ENCODE peak calls at places on chromosomes 13 and 19, in five cellular contexts. U is Caco-2, T is foreskin fibroblast, A is kidney, I is body of pancreas. F is an unnamed sample.

GRCh38 chr13:89518289-89519077 is 1829.0 kb upstream of the MIR17HG start:
- DNase-seq in U (no peak), T (no peak), A (no peak), I (no peak), F (no peak)

GRCh38 chr13:100229603-100230002 is 140.7 kb downstream of the PCCA start:
- DNase-seq in U (no peak), T (no peak), A (no peak), I (no peak), F (no peak)

GRCh38 chr13:75226092-75226491 is 255.9 kb downstream of the TBC1D4 start:
- DNase-seq in U (no peak), T (no peak), A (peak), I (no peak), F (no peak)

GRCh38 chr13:59745395-59745788 is 418.3 kb downstream of the DIAPH3 start:
- DNase-seq in U (no peak), T (peak), A (no peak), I (no peak), F (peak)

GRCh38 chr13:98677398-98677797 is 75.1 kb downstream of the SLC15A1 start:
- DNase-seq in U (no peak), T (no peak), A (no peak), I (no peak), F (peak)

GRCh38 chr13:70391678-70392077 is 283.4 kb upstream of the KLHL1 start:
- DNase-seq in U (peak), T (no peak), A (no peak), I (peak), F (no peak)

GRCh38 chr19:3026768-3027167 is 2.3 kb downstream of the TLE2 start:
- DNase-seq in U (no peak), T (no peak), A (no peak), I (no peak), F (no peak)

GRCh38 chr19:40646564-40647254 is 43.7 kb downstream of the NUMBL start:
- DNase-seq in U (no peak), T (peak), A (peak), I (no peak), F (no peak)

GRCh38 chr13:36531746-36532486 is 99.6 kb downstream of the CCNA1 start:
- DNase-seq in U (no peak), T (no peak), A (no peak), I (no peak), F (peak)

GRCh38 chr13:59038824-59039223 is 1124.9 kb downstream of the DIAPH3 start:
- DNase-seq in U (no peak), T (no peak), A (no peak), I (no peak), F (no peak)

GRCh38 chr19:6811906-6812305 is 39.4 kb downstream of the VAV1 start:
- DNase-seq in U (no peak), T (peak), A (no peak), I (no peak), F (peak)

GRCh38 chr13:60584976-60585375 is 188.0 kb downstream of the TDRD3 start:
- DNase-seq in U (no peak), T (no peak), A (no peak), I (no peak), F (peak)

GRCh38 chr13:111198979-111199378 is 83.9 kb downstream of the ARHGEF7 start:
- DNase-seq in U (no peak), T (no peak), A (no peak), I (no peak), F (no peak)

GRCh38 chr19:47779524-47780214 is 1.2 kb downstream of the SELENOW start:
- DNase-seq in U (no peak), T (no peak), A (no peak), I (peak), F (no peak)

GRCh38 chr13:49253997-49254396 is 6.3 kb downstream of the CDADC1 start:
- DNase-seq in U (no peak), T (no peak), A (no peak), I (no peak), F (no peak)

GRCh38 chr19:46060012-46060411 is 19.2 kb upstream of the IGFL4 start:
- DNase-seq in U (no peak), T (no peak), A (no peak), I (no peak), F (no peak)

GRCh38 chr13:30714629-30715028 is 20.7 kb upstream of the ALOX5AP start:
- DNase-seq in U (no peak), T (no peak), A (no peak), I (no peak), F (no peak)

GRCh38 chr13:97359181-97360057 is 74.5 kb upstream of the RAP2A start:
- DNase-seq in U (peak), T (peak), A (no peak), I (peak), F (peak)

GRCh38 chr13:40478775-40479174 is 187.7 kb downstream of the FOXO1 start:
- DNase-seq in U (no peak), T (no peak), A (no peak), I (no peak), F (no peak)

GRCh38 chr13:85241045-85241444 is 558.2 kb downstream of the SLITRK6 start:
- DNase-seq in U (no peak), T (peak), A (no peak), I (no peak), F (peak)

GRCh38 chr19:39124136-39124764 is 1.3 kb upstream of the PAK4 start:
- DNase-seq in U (no peak), T (no peak), A (no peak), I (no peak), F (no peak)

GRCh38 chr13:111210488-111210887 is 95.4 kb downstream of the ARHGEF7 start:
- DNase-seq in U (no peak), T (peak), A (peak), I (peak), F (peak)

GRCh38 chr19:40280608-40281221 is 4.4 kb downstream of the AKT2 start:
- DNase-seq in U (no peak), T (no peak), A (peak), I (peak), F (no peak)

GRCh38 chr13:45714170-45714569 is 12.1 kb downstream of the CBY2 start:
- DNase-seq in U (no peak), T (no peak), A (peak), I (no peak), F (no peak)

GRCh38 chr19:43290568-43291359 is 21.4 kb upstream of the PSG9 start:
- DNase-seq in U (no peak), T (no peak), A (no peak), I (no peak), F (peak)

DNA sequence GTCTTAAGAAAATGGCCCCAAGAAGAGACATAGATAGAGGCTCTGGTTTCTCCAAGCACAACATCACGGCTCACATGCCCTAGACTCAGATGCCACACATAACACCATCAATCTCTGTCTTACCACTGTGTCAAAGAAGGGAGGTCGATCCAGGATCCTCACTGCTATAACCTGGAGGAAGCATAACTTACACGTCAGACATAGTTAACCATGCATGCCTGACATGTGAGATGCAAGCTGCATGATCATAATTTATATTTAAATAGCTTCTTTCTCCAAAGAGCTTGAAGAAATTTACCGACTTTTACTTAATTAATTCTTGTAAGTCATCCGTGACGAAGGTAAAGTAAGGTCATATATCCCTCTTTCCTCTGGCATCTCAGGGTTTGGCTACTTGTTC is 205.8 kb downstream of the LHFPL6 start:
- DNase-seq in U (no peak), T (no peak), A (no peak), I (no peak), F (no peak)
- H3K4me3 ChIP-seq in U (no peak), T (no peak), A (no peak), I (no peak), F (no peak)

DNA sequence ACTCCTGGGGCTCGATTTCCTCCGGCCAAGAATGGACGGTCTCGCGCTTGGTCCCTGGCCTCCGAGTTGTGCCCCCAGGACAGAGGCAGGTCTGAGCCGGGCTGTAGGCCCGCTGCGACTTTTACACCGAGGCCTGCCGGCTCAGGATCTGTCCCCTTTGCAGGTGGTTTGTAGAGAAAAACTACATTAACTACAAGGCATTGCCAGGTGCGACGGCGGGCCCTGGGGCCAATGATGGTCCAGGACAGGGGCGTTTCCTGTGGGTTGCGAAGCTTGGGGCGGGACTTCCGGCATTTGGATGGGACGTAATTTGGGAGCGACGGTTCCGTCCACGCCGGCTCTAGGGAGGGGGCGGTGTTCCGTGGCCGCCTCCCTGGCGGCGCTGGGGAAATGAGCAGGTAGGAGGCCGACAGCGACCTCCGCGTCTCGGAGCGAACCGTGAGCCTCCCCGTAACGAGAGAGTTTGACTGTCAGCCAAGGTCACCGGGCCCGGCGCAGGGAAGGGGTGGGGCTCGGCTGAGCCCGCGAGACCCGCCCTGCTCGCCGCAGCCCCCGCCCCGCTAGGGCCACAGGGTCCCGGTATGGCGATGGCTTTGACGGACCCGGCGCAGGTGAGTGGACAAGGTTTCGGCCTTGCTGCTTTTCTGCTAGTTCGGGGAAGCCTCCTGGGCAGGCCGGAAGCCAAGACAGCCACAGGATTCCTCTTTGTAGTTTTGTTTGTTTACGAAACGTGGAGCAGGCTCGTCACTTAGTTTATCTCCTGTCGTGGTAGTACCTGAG is at the start of gene ZNF805:
- DNase-seq in U (peak), T (peak), A (peak), I (peak), F (peak)
- TF ChIP-seq CTCF in U (no peak), T (no peak), A (no peak), I (peak), F (no peak)

GRCh38 chr19:35114656-35115537 is 726 bp upstream of the FXYD3 start:
- DNase-seq in U (peak), T (no peak), A (no peak), I (peak), F (peak)
- H3K4me3 ChIP-seq in U (peak), T (no peak), A (peak), I (no peak), F (no peak)

GRCh38 chr19:18477042-18477760 is 39.3 kb upstream of the ISYNA1 start:
- DNase-seq in U (no peak), T (no peak), A (no peak), I (no peak), F (no peak)
- TF ChIP-seq CTCF in U (no peak), T (no peak), A (no peak), I (no peak), F (no peak)

GRCh38 chr13:43046259-43046658 is 22.9 kb downstream of the DNAJC15 start:
- DNase-seq in U (no peak), T (no peak), A (no peak), I (no peak), F (no peak)
- H3K4me3 ChIP-seq in U (no peak), T (no peak), A (no peak), I (no peak), F (no peak)

GRCh38 chr19:10699650-10700335 is 1.4 kb upstream of the QTRT1 start:
- DNase-seq in U (peak), T (peak), A (peak), I (peak), F (peak)
- TF ChIP-seq CTCF in U (peak), T (peak), A (peak), I (peak), F (peak)

DNA sequence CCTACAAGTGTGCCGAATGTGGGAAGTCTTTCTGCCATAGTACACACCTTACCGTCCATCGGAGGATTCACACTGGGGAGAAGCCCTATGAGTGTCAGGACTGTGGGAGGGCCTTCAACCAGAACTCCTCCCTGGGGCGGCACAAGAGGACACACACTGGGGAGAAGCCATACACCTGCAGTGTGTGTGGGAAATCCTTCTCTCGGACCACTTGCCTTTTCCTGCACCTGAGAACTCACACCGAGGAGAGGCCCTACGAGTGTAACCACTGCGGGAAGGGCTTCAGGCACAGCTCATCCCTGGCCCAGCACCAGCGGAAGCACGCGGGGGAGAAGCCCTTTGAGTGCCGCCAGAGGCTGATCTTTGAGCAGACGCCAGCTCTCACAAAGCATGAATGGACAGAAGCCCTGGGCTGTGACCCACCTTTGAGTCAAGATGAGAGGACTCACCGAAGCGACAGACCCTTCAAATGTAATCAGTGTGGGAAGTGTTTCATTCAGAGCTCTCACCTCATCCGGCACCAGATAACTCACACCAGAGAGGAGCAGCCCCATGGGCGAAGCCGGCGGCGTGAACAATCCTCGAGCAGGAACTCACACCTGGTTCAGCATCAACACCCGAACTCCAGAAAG is 10.3 kb upstream of the ERVK3-1 start:
- DNase-seq in U (no peak), T (no peak), A (no peak), I (no peak), F (no peak)
- H3K4me3 ChIP-seq in U (no peak), T (no peak), A (no peak), I (no peak), F (no peak)

F was measured in fibroblast of pulmonary artery.